ENCODE peak calls at places on chromosomes 13 and 19, in eight cellular contexts. F, D, Y, O, C, Q, T and H are unnamed samples.

GRCh38 chr13:35471466-35472307 is 4.8 kb downstream of the MAB21L1 start:
- DNase-seq in Q (no peak), Y (no peak), O (no peak), F (no peak), C (no peak), D (no peak), T (no peak), H (no peak)

GRCh38 chr19:10290876-10291553 is 1.3 kb downstream of the ICAM5 start:
- DNase-seq in Q (no peak), F (peak; percentile 41), Y (peak; percentile 75), T (peak; percentile 77), C (peak; percentile 51), D (no peak), O (peak; percentile 58), H (peak; percentile 70)

GRCh38 chr13:110225007-110225406 is 82.0 kb downstream of the COL4A1 start:
- DNase-seq in T (no peak), C (no peak), Y (no peak), O (no peak), F (no peak), Q (no peak), D (no peak), H (no peak)

GRCh38 chr19:35407619-35408018 is 36.8 kb downstream of the GPR42 start:
- DNase-seq in Q (no peak), O (no peak), F (no peak), C (no peak), Y (no peak), D (no peak), T (no peak), H (no peak)

GRCh38 chr13:110314516-110315245 is 7.6 kb downstream of the COL4A2 start:
- DNase-seq in Y (peak; percentile 82), D (no peak), O (no peak), T (no peak), C (no peak), Q (no peak), F (no peak), H (no peak)

GRCh38 chr13:33016414-33017409 is at the start of gene KL:
- DNase-seq in Q (no peak), D (peak; percentile 7), F (peak; percentile 16), Y (peak; percentile 64), C (no peak), T (peak; percentile 23), O (peak; percentile 1), H (peak; percentile 55)

GRCh38 chr13:44972956-44973581 is 16.2 kb downstream of the NUFIP1 start:
- DNase-seq in Q (no peak), O (peak; percentile 10), T (no peak), C (no peak), D (no peak), Y (no peak), F (no peak), H (peak; percentile 15)

GRCh38 chr19:55649579-55650557 is 1.9 kb downstream of the CCDC106 start:
- DNase-seq in Q (no peak), Y (no peak), O (no peak), F (no peak), D (no peak), C (no peak), T (no peak), H (no peak)

GRCh38 chr13:113448545-113448884 is 4.8 kb downstream of the ADPRHL1 start:
- DNase-seq in Q (no peak), T (peak; percentile 52), Y (peak; percentile 80), D (peak; percentile 50), O (no peak), F (peak; percentile 33), C (no peak), H (no peak)

GRCh38 chr13:99346328-99347070 is 39.3 kb upstream of the GPR183 start:
- DNase-seq in D (no peak), O (no peak), F (no peak), T (no peak), Q (no peak), C (no peak), Y (no peak), H (no peak)

GRCh38 chr19:42226886-42227285 is 6.8 kb downstream of the ZNF526 start:
- DNase-seq in T (no peak), O (no peak), F (no peak), Q (no peak), D (no peak), Y (no peak), C (no peak), H (no peak)

DNA sequence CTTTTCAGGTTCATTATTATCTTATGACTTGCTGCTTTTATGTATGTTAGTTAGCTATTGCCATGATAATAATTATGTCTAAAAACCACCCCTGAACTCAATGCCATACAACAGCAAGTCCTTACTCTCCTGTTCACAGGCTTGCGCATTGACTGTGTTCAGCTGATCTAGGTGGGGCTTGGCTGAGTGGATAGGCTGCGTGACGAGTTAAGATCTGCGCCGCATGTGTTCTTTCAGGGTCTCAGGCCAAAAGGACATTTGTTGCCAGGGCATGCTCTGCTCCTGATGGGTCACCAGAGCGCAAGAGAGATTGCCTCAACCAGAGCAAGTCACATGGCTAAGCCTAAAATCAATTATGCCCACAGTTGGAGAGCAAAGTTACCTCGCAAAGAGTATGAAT is 859 bp downstream of the ZNF568 start:
- DNase-seq in Q (no peak), O (peak; percentile 9), T (no peak), D (peak; percentile 49), Y (peak; percentile 24), F (peak; percentile 9), C (no peak), H (no peak)
- H3K9me3 ChIP-seq in Q (peaks cover 7% of the 10 kb centered on the region), O (peaks cover 99% of the 10 kb centered on the region), T (no peaks in the 10 kb centered on the region), D (no peaks in the 10 kb centered on the region), Y (no peaks in the 10 kb centered on the region), F (no peaks in the 10 kb centered on the region), C (peaks cover 4% of the 10 kb centered on the region), H (peaks cover 29% of the 10 kb centered on the region)

DNA sequence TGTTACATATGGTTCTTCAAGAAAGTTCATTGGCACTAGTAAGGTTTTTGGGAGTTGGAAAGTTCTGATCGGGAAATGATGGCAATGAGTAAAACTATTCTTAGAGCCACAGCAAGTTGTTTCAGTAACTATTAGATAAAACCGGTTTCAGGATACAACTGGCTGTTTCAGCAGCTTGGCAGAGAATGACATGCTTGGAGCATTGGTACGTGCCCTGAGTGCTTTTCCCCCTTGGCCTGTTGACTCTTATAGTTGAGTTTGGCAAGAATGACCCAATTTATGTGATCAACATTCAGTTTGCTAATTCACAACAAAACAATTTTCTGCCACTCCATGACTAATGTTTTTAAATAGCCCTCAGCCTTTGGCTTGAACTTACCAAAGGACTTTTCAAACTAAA is 10.8 kb upstream of the ZNF491 start:
- DNase-seq in F (peak; percentile 56), C (no peak), O (no peak), Y (no peak), T (no peak), Q (no peak), D (no peak), H (no peak)
- H3K9me3 ChIP-seq in F (no peaks in the 10 kb centered on the region), C (peaks cover 23% of the 10 kb centered on the region), O (no peaks in the 10 kb centered on the region), Y (peaks cover 17% of the 10 kb centered on the region), T (no peaks in the 10 kb centered on the region), Q (peaks cover 65% of the 10 kb centered on the region), D (peaks cover 9% of the 10 kb centered on the region), H (peaks cover 26% of the 10 kb centered on the region)

DNA sequence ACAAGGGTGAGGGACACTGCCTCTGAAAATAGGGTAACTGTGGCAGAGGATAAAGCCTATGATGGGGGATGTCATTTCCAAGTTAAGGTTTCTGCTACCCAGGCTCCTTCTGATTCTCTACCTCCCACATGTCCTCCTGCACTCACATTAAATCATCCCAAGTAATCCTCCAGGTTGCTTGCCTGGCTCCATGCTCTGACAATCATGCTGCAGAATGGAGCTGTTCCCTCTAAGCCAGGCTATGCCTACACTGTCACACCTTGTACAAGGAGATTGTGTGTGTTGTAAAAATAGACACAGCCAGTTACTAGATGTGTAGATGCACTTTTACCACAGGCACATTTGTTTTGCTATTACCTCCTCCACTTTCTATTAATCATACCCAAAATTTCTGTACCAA is 8.0 kb downstream of the ZNF416 start:
- DNase-seq in C (no peak), D (no peak), Q (no peak), T (no peak), F (no peak), O (no peak), Y (no peak), H (no peak)
- H3K9me3 ChIP-seq in C (peaks cover 74% of the 10 kb centered on the region), D (no peaks in the 10 kb centered on the region), Q (peaks cover 86% of the 10 kb centered on the region), T (peaks cover 23% of the 10 kb centered on the region), F (peaks cover 9% of the 10 kb centered on the region), O (peaks cover 100% of the 10 kb centered on the region), Y (peaks cover 95% of the 10 kb centered on the region), H (peaks cover 61% of the 10 kb centered on the region)

GRCh38 chr19:11942008-11942842 is 17.3 kb downstream of the ZNF700 start:
- DNase-seq in D (no peak), F (no peak), Q (no peak), C (no peak), O (no peak), T (no peak), Y (no peak), H (no peak)
- H3K9me3 ChIP-seq in D (peaks cover 8% of the 10 kb centered on the region), F (no peaks in the 10 kb centered on the region), Q (peaks cover 70% of the 10 kb centered on the region), C (peaks cover 48% of the 10 kb centered on the region), O (peaks cover 2% of the 10 kb centered on the region), T (peaks cover 23% of the 10 kb centered on the region), Y (peaks cover 41% of the 10 kb centered on the region), H (peaks cover 29% of the 10 kb centered on the region)

GRCh38 chr19:7083076-7083956 is 13.8 kb downstream of the ZNF557 start:
- DNase-seq in Y (no peak), Q (no peak), D (no peak), O (peak; percentile 64), F (no peak), T (no peak), C (no peak), H (no peak)
- H3K9me3 ChIP-seq in Y (peaks cover 95% of the 10 kb centered on the region), Q (peaks cover 97% of the 10 kb centered on the region), D (peaks cover 7% of the 10 kb centered on the region), O (peaks cover 94% of the 10 kb centered on the region), F (peaks cover 22% of the 10 kb centered on the region), T (peaks cover 32% of the 10 kb centered on the region), C (peaks cover 67% of the 10 kb centered on the region), H (peaks cover 43% of the 10 kb centered on the region)